ENCODE peak calls at places on chromosome 17, in nine cellular contexts. One of them, this sample, is unnamed.

GRCh38 chr17:63441654-63442053 is 4.5 kb downstream of the CYB561 start:
- DNase-seq in GM12878: no peak
- DNase-seq in mammary epithelial cell: no peak
- DNase-seq in K562: no peak
- DNase-seq in breast epithelium: no peak
- DNase-seq in prostate gland: no peak
- DNase-seq in HepG2: no peak
- DNase-seq in H7: no peak
- DNase-seq in AG09309: no peak
- DNase-seq in this sample: no peak

GRCh38 chr17:39073353-39073752 is 78.1 kb downstream of the PLXDC1 start:
- DNase-seq in GM12878: no peak
- DNase-seq in mammary epithelial cell: no peak
- DNase-seq in K562: no peak
- DNase-seq in breast epithelium: no peak
- DNase-seq in prostate gland: no peak
- DNase-seq in HepG2: no peak
- DNase-seq in H7: no peak
- DNase-seq in AG09309: no peak
- DNase-seq in this sample: no peak

GRCh38 chr17:70320642-70321345 is 151.5 kb downstream of the KCNJ2 start:
- DNase-seq in GM12878: no peak
- DNase-seq in mammary epithelial cell: no peak
- DNase-seq in K562: no peak
- DNase-seq in breast epithelium: no peak
- DNase-seq in prostate gland: no peak
- DNase-seq in HepG2: no peak
- DNase-seq in H7: no peak
- DNase-seq in AG09309: no peak
- DNase-seq in this sample: no peak

GRCh38 chr17:71287246-71287828 is 833.5 kb upstream of the SOX9 start:
- DNase-seq in GM12878: no peak
- DNase-seq in mammary epithelial cell: no peak
- DNase-seq in K562: no peak
- DNase-seq in breast epithelium: no peak
- DNase-seq in prostate gland: no peak
- DNase-seq in HepG2: no peak
- DNase-seq in H7: peak
- DNase-seq in AG09309: no peak
- DNase-seq in this sample: no peak

GRCh38 chr17:8975091-8975707 is 9.7 kb upstream of the PIK3R5 start:
- DNase-seq in GM12878: no peak
- DNase-seq in mammary epithelial cell: no peak
- DNase-seq in K562: no peak
- DNase-seq in breast epithelium: no peak
- DNase-seq in prostate gland: no peak
- DNase-seq in HepG2: peak
- DNase-seq in H7: no peak
- DNase-seq in AG09309: no peak
- DNase-seq in this sample: no peak

GRCh38 chr17:72378414-72379395 is 257.9 kb downstream of the SOX9 start:
- DNase-seq in GM12878: no peak
- DNase-seq in mammary epithelial cell: no peak
- DNase-seq in K562: no peak
- DNase-seq in breast epithelium: no peak
- DNase-seq in prostate gland: no peak
- DNase-seq in HepG2: no peak
- DNase-seq in H7: peak
- DNase-seq in AG09309: no peak
- DNase-seq in this sample: no peak

GRCh38 chr17:1773755-1774181 is 11.9 kb downstream of the SERPINF1 start:
- DNase-seq in GM12878: no peak
- DNase-seq in mammary epithelial cell: no peak
- DNase-seq in K562: peak
- DNase-seq in breast epithelium: no peak
- DNase-seq in prostate gland: no peak
- DNase-seq in HepG2: no peak
- DNase-seq in H7: peak
- DNase-seq in AG09309: no peak
- DNase-seq in this sample: no peak

GRCh38 chr17:5500804-5501391 is 14.5 kb downstream of the MIS12 start:
- DNase-seq in GM12878: no peak
- DNase-seq in mammary epithelial cell: peak
- DNase-seq in K562: no peak
- DNase-seq in breast epithelium: peak
- DNase-seq in prostate gland: peak
- DNase-seq in HepG2: peak
- DNase-seq in H7: peak
- DNase-seq in AG09309: peak
- DNase-seq in this sample: no peak

GRCh38 chr17:72725432-72726068 is 366.9 kb downstream of the SLC39A11 start:
- DNase-seq in GM12878: no peak
- DNase-seq in mammary epithelial cell: peak
- DNase-seq in K562: peak
- DNase-seq in breast epithelium: peak
- DNase-seq in prostate gland: peak
- DNase-seq in HepG2: peak
- DNase-seq in H7: peak
- DNase-seq in AG09309: no peak
- DNase-seq in this sample: no peak

GRCh38 chr17:64950871-64951270 is 31.6 kb upstream of the LRRC37A3 start:
- DNase-seq in GM12878: no peak
- DNase-seq in mammary epithelial cell: no peak
- DNase-seq in K562: no peak
- DNase-seq in breast epithelium: no peak
- DNase-seq in prostate gland: no peak
- DNase-seq in HepG2: no peak
- DNase-seq in H7: no peak
- DNase-seq in AG09309: no peak
- DNase-seq in this sample: no peak

GRCh38 chr17:41478240-41478639 is 2.7 kb downstream of the KRT35 start:
- DNase-seq in GM12878: no peak
- DNase-seq in mammary epithelial cell: no peak
- DNase-seq in K562: no peak
- DNase-seq in breast epithelium: no peak
- DNase-seq in prostate gland: no peak
- DNase-seq in HepG2: no peak
- DNase-seq in H7: no peak
- DNase-seq in AG09309: no peak
- DNase-seq in this sample: no peak

GRCh38 chr17:45925311-45925710 is 31.0 kb downstream of the MAPT start:
- DNase-seq in GM12878: no peak
- DNase-seq in mammary epithelial cell: no peak
- DNase-seq in K562: no peak
- DNase-seq in breast epithelium: no peak
- DNase-seq in prostate gland: no peak
- DNase-seq in HepG2: no peak
- DNase-seq in H7: no peak
- DNase-seq in AG09309: no peak
- DNase-seq in this sample: no peak

GRCh38 chr17:7141824-7142223 is 27.2 kb upstream of the ASGR2 start:
- DNase-seq in GM12878: no peak
- DNase-seq in mammary epithelial cell: peak
- DNase-seq in K562: no peak
- DNase-seq in breast epithelium: no peak
- DNase-seq in prostate gland: peak
- DNase-seq in HepG2: no peak
- DNase-seq in H7: no peak
- DNase-seq in AG09309: no peak
- DNase-seq in this sample: no peak

GRCh38 chr17:49227436-49228261 is 2.9 kb downstream of the PHOSPHO1 start:
- DNase-seq in GM12878: no peak
- DNase-seq in mammary epithelial cell: peak
- DNase-seq in K562: peak
- DNase-seq in breast epithelium: no peak
- DNase-seq in prostate gland: peak
- DNase-seq in HepG2: peak
- DNase-seq in H7: peak
- DNase-seq in AG09309: peak
- DNase-seq in this sample: peak

GRCh38 chr17:72502111-72502939 is 381.5 kb downstream of the SOX9 start:
- DNase-seq in GM12878: no peak
- DNase-seq in mammary epithelial cell: no peak
- DNase-seq in K562: no peak
- DNase-seq in breast epithelium: no peak
- DNase-seq in prostate gland: peak
- DNase-seq in HepG2: peak
- DNase-seq in H7: no peak
- DNase-seq in AG09309: no peak
- DNase-seq in this sample: no peak

GRCh38 chr17:8484465-8484864 is 48.8 kb downstream of the NDEL1 start:
- DNase-seq in GM12878: no peak
- DNase-seq in mammary epithelial cell: no peak
- DNase-seq in K562: no peak
- DNase-seq in breast epithelium: no peak
- DNase-seq in prostate gland: no peak
- DNase-seq in HepG2: no peak
- DNase-seq in H7: no peak
- DNase-seq in AG09309: no peak
- DNase-seq in this sample: no peak

GRCh38 chr17:78176548-78177025 is 8.2 kb downstream of the SYNGR2 start:
- DNase-seq in GM12878: no peak
- DNase-seq in mammary epithelial cell: peak
- DNase-seq in K562: peak
- DNase-seq in breast epithelium: no peak
- DNase-seq in prostate gland: peak
- DNase-seq in HepG2: no peak
- DNase-seq in H7: peak
- DNase-seq in AG09309: no peak
- DNase-seq in this sample: no peak

GRCh38 chr17:29617481-29618271 is 5.0 kb downstream of the CORO6 start:
- DNase-seq in GM12878: peak
- DNase-seq in mammary epithelial cell: peak
- DNase-seq in K562: peak
- DNase-seq in breast epithelium: no peak
- DNase-seq in prostate gland: peak
- DNase-seq in HepG2: peak
- DNase-seq in H7: peak
- DNase-seq in AG09309: no peak
- DNase-seq in this sample: no peak

GRCh38 chr17:12180644-12181261 is 160.1 kb downstream of the MAP2K4 start:
- DNase-seq in GM12878: peak
- DNase-seq in mammary epithelial cell: peak
- DNase-seq in K562: peak
- DNase-seq in breast epithelium: no peak
- DNase-seq in prostate gland: peak
- DNase-seq in HepG2: peak
- DNase-seq in H7: peak
- DNase-seq in AG09309: peak
- DNase-seq in this sample: no peak

GRCh38 chr17:16989230-16989952 is 17.5 kb upstream of the TNFRSF13B start:
- DNase-seq in GM12878: peak
- DNase-seq in mammary epithelial cell: no peak
- DNase-seq in K562: no peak
- DNase-seq in breast epithelium: no peak
- DNase-seq in prostate gland: no peak
- DNase-seq in HepG2: no peak
- DNase-seq in H7: no peak
- DNase-seq in AG09309: no peak
- DNase-seq in this sample: no peak
- H3K4me3 ChIP-seq in GM12878: peak
- H3K4me3 ChIP-seq in mammary epithelial cell: no peak
- H3K4me3 ChIP-seq in K562: no peak
- H3K4me3 ChIP-seq in breast epithelium: no peak
- H3K4me3 ChIP-seq in prostate gland: no peak
- H3K4me3 ChIP-seq in HepG2: no peak
- H3K4me3 ChIP-seq in H7: no peak
- H3K4me3 ChIP-seq in AG09309: no peak
- H3K4me3 ChIP-seq in this sample: no peak

GRCh38 chr17:28385037-28385797 is 13.7 kb downstream of the SARM1 start:
- DNase-seq in GM12878: no peak
- DNase-seq in mammary epithelial cell: no peak
- DNase-seq in K562: no peak
- DNase-seq in breast epithelium: peak
- DNase-seq in prostate gland: no peak
- DNase-seq in HepG2: no peak
- DNase-seq in H7: no peak
- DNase-seq in AG09309: no peak
- DNase-seq in this sample: no peak
- H3K4me3 ChIP-seq in GM12878: peak
- H3K4me3 ChIP-seq in mammary epithelial cell: no peak
- H3K4me3 ChIP-seq in K562: no peak
- H3K4me3 ChIP-seq in breast epithelium: peak
- H3K4me3 ChIP-seq in prostate gland: peak
- H3K4me3 ChIP-seq in HepG2: no peak
- H3K4me3 ChIP-seq in H7: peak
- H3K4me3 ChIP-seq in AG09309: no peak
- H3K4me3 ChIP-seq in this sample: peak

DNA sequence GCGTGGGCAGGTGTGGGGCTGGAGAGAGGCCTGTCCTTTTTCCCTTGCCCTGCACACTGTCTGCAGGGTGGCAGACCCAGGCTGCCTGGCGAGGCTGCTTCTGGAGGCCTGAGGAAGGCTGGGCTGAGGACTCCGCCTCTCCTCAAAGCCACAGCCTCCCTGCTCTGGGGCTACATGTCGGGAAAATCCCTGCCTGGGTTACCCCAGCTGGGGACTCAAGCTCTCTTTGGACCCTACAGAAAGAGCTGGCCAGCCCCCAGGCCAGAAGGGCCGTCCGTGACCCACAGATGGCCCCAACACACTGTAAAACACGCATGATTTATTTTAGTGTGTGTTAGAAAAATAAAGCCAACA is 33.8 kb upstream of the SLC38A10 start:
- DNase-seq in GM12878: no peak
- DNase-seq in mammary epithelial cell: peak
- DNase-seq in K562: no peak
- DNase-seq in breast epithelium: no peak
- DNase-seq in prostate gland: no peak
- DNase-seq in HepG2: no peak
- DNase-seq in H7: peak
- DNase-seq in AG09309: no peak
- DNase-seq in this sample: no peak
- H3K4me3 ChIP-seq in GM12878: no peak
- H3K4me3 ChIP-seq in mammary epithelial cell: no peak
- H3K4me3 ChIP-seq in K562: no peak
- H3K4me3 ChIP-seq in breast epithelium: no peak
- H3K4me3 ChIP-seq in prostate gland: no peak
- H3K4me3 ChIP-seq in HepG2: peak
- H3K4me3 ChIP-seq in H7: no peak
- H3K4me3 ChIP-seq in AG09309: no peak
- H3K4me3 ChIP-seq in this sample: peak

DNA sequence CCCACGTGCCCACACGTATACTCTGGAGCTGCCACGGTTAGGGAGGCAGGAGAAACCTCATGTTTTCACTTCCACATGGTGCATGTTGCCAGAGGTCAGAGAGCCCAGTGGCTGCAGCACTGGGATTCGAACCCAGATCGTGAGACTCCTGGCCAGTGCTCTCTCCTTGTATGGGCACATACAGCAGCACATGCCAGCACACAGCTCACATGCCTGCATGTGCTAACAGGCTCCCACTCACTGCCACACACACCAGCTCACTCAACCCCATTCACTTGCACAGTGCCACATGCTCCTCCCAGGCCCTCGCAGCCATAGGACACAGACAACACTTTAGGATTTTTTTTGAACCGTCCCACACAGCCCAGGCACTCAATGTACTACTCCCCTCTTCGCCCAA is 49.5 kb upstream of the MRPS23 start:
- DNase-seq in GM12878: no peak
- DNase-seq in mammary epithelial cell: no peak
- DNase-seq in K562: no peak
- DNase-seq in breast epithelium: no peak
- DNase-seq in prostate gland: no peak
- DNase-seq in HepG2: no peak
- DNase-seq in H7: no peak
- DNase-seq in AG09309: no peak
- DNase-seq in this sample: no peak
- H3K4me3 ChIP-seq in GM12878: no peak
- H3K4me3 ChIP-seq in mammary epithelial cell: no peak
- H3K4me3 ChIP-seq in K562: no peak
- H3K4me3 ChIP-seq in breast epithelium: no peak
- H3K4me3 ChIP-seq in prostate gland: no peak
- H3K4me3 ChIP-seq in HepG2: no peak
- H3K4me3 ChIP-seq in H7: no peak
- H3K4me3 ChIP-seq in AG09309: no peak
- H3K4me3 ChIP-seq in this sample: no peak

This sample was measured in epithelial cell of proximal tubule.